ENCODE peak calls at places on chromosomes 12 and 14, in nine cellular contexts. A is suprapubic skin, D is gastrocnemius medialis, Y is esophagus squamous epithelium, G is breast epithelium, W is lower leg skin, F is spleen, T is Peyer's patch, K is transverse colon. M is an unnamed sample.

GRCh38 chr14:54599932-54600331 is 33.0 kb downstream of the SAMD4A start:
- DNase-seq in A (no peak), Y (no peak), K (no peak), W (no peak), T (no peak), F (no peak), G (no peak), D (no peak), M (no peak)

GRCh38 chr12:106345739-106346138 is 11.8 kb upstream of the POLR3B start:
- DNase-seq in Y (no peak), D (peak; percentile 33), K (no peak), G (no peak), W (peak; percentile 27), A (no peak), T (peak; percentile 50), F (no peak), M (peak; percentile 43)

GRCh38 chr12:57454566-57455373 is at the start of gene INHBE:
- DNase-seq in F (peak; percentile 72), T (no peak), D (no peak), Y (no peak), A (no peak), K (no peak), W (no peak), G (no peak), M (peak; percentile 55)

GRCh38 chr14:94462763-94463572 is 10.4 kb upstream of the SERPINA11 start:
- DNase-seq in G (no peak), K (no peak), W (no peak), F (no peak), Y (no peak), T (no peak), A (peak; percentile 18), D (no peak), M (no peak)

GRCh38 chr12:57745485-57745881 is 644 bp downstream of the TSPAN31 start:
- DNase-seq in W (no peak), Y (no peak), K (no peak), T (no peak), F (peak; percentile 74), G (no peak), A (no peak), D (no peak), M (no peak)

GRCh38 chr12:121579981-121580868 is 598 bp downstream of the KDM2B start:
- DNase-seq in W (peak; percentile 53), D (peak; percentile 59), G (peak; percentile 71), F (peak; percentile 92), K (peak; percentile 84), A (peak; percentile 87), Y (peak; percentile 20), T (peak; percentile 93), M (peak; percentile 90)

GRCh38 chr14:59511916-59512530 is 27.7 kb downstream of the JKAMP start:
- DNase-seq in T (no peak), D (no peak), Y (no peak), F (no peak), A (no peak), W (no peak), K (peak; percentile 16), G (no peak), M (peak; percentile 7)

GRCh38 chr12:98425859-98426258 is 89.5 kb upstream of the TMPO start:
- DNase-seq in F (no peak), K (no peak), T (no peak), Y (no peak), A (no peak), G (no peak), W (no peak), D (no peak), M (peak; percentile 63)

DNA sequence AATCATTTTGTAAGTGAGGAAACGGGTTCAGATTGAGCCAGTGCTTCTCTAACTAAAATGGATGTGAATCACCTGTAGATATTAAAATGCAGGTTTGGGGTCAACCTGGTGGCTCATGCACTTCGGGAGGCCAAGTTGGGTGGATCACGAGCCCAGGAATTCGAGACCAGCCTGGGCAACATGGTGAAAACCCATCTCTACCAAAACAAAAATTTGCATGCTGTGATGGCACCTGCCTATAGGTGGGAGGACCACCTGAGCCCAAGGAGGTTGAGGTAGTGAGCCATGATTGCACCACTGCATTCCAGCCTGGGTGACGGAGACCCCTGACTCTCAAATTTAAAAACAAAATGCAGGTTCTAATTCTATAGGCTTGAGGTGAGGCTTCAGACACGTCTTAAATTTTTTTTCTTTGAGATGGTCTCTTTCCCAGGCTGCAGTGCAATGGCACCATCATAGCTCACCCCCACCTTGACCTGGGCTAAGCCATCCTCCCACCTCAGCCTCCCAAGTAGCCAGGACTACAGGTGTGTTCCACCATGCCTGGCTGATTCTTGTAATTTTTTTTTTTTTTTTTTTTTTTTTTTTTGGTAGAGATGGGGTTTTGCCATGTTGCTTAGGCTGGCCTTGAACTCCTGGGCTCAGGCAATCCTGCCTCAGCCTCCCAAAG is 9.0 kb downstream of the TUBA1C start:
- DNase-seq in D (no peak), Y (no peak), G (no peak), A (no peak), W (no peak), T (no peak), K (no peak), F (no peak), M (no peak)
- TF ChIP-seq POLR2A in D (no peak), Y (no peak), G (no peak), A (no peak), W (no peak), T (no peak), K (no peak), F (no peak), M (no peak)

GRCh38 chr12:64706366-64706765 is 52.8 kb downstream of the GNS start:
- DNase-seq in T (no peak), Y (no peak), A (no peak), F (no peak), G (no peak), D (no peak), K (no peak), W (no peak), M (no peak)

GRCh38 chr12:64707362-64707761 is 51.8 kb downstream of the GNS start:
- DNase-seq in G (no peak), A (no peak), Y (no peak), W (no peak), T (no peak), D (no peak), K (no peak), F (no peak), M (no peak)

GRCh38 chr12:64713372-64713771 is 45.8 kb downstream of the GNS start:
- DNase-seq in F (no peak), D (no peak), A (no peak), Y (no peak), W (no peak), G (no peak), K (no peak), T (no peak), M (no peak)

GRCh38 chr12:64706831-64707230 is 52.4 kb downstream of the GNS start:
- DNase-seq in K (no peak), A (no peak), T (no peak), D (no peak), G (no peak), Y (no peak), F (no peak), W (no peak), M (no peak)

DNA sequence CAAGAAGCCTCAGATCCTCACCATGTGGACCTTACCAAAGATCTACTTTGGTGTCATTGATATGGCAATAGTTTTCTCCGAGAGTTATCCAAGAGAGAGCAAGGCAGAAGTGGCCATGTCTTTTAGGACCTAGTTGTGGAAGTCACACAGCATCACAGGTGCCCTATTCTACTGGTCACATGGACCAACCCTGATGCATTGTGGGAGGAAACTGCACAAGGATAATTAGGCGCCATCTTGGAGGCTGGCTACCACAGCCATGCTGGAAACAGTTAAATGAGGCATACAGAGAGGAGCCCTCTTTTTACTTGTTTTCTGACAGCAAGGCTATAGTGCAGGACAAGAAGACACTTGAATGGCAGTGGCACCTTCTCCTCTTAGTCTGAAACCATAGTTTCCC is 49.8 kb downstream of the GNS start:
- DNase-seq in Y (no peak), W (no peak), G (no peak), D (no peak), T (no peak), F (no peak), K (no peak), A (no peak), M (no peak)
- TF ChIP-seq POLR2A in Y (no peak), W (no peak), G (no peak), D (no peak), T (no peak), F (no peak), K (no peak), A (no peak), M (no peak)

GRCh38 chr12:120455302-120455701 is 9.1 kb downstream of the GATC start:
- DNase-seq in T (no peak), G (no peak), F (no peak), W (no peak), K (no peak), Y (no peak), D (no peak), A (no peak), M (no peak)

GRCh38 chr12:120453977-120454376 is 7.7 kb downstream of the GATC start:
- DNase-seq in Y (no peak), T (no peak), F (no peak), G (no peak), A (no peak), K (no peak), D (no peak), W (no peak), M (peak; percentile 56)

GRCh38 chr12:120447992-120448391 is 1.7 kb downstream of the GATC start:
- DNase-seq in F (no peak), T (no peak), A (no peak), K (no peak), Y (no peak), D (no peak), G (no peak), W (no peak), M (no peak)

GRCh38 chr12:120457133-120457532 is 10.9 kb downstream of the GATC start:
- DNase-seq in T (no peak), A (no peak), F (no peak), Y (no peak), G (no peak), D (no peak), W (no peak), K (no peak), M (peak; percentile 18)

GRCh38 chr12:120453060-120453761 is 7.0 kb downstream of the GATC start:
- DNase-seq in A (no peak), G (no peak), Y (no peak), F (no peak), D (no peak), W (no peak), K (no peak), T (no peak), M (no peak)
- TF ChIP-seq POLR2A in A (no peak), G (no peak), Y (no peak), F (no peak), D (no peak), W (no peak), K (no peak), T (no peak), M (no peak)

GRCh38 chr14:71397371-71397770 is 490.1 kb downstream of the PCNX1 start:
- DNase-seq in F (no peak), G (no peak), K (no peak), Y (no peak), W (no peak), T (no peak), D (no peak), A (no peak), M (no peak)

GRCh38 chr14:71398450-71398849 is 491.2 kb downstream of the PCNX1 start:
- DNase-seq in T (no peak), Y (no peak), G (no peak), K (no peak), A (no peak), D (no peak), W (no peak), F (no peak), M (no peak)

GRCh38 chr14:71400821-71401447 is 493.7 kb downstream of the PCNX1 start:
- DNase-seq in K (no peak), T (no peak), A (no peak), F (no peak), G (no peak), D (no peak), W (no peak), Y (no peak), M (no peak)

GRCh38 chr14:71396050-71396677 is 488.9 kb downstream of the PCNX1 start:
- DNase-seq in G (no peak), Y (no peak), T (no peak), K (no peak), F (no peak), A (no peak), W (no peak), D (no peak), M (no peak)

GRCh38 chr14:71399057-71399487 is 491.8 kb downstream of the PCNX1 start:
- DNase-seq in A (no peak), Y (no peak), G (no peak), W (no peak), K (no peak), D (no peak), F (no peak), T (no peak), M (peak; percentile 9)
- TF ChIP-seq POLR2A in A (no peak), Y (no peak), G (no peak), W (no peak), K (peak; percentile 29), D (no peak), F (no peak), T (no peak), M (no peak)